ENCODE peak calls at places on chromosomes 16 and 17, in ten cellular contexts. M is choroid plexus epithelial cell; L is osteocyte; B is AG09309; V is RWPE1; O is CD4-positive, alpha-beta T cell; A is dorsolateral prefrontal cortex; N is HFFc6; E is GM13976; G is IMR-90. Y is an unnamed sample.

GRCh38 chr17:65173951-65174683 is 36.9 kb downstream of the RGS9 start:
- DNase-seq in M (no peak), L (no peak), B (no peak), V (no peak), O (no peak), A (no peak), N (no peak), E (no peak), G (no peak), Y (no peak)

GRCh38 chr17:6471531-6472465 is 27.5 kb downstream of the PIMREG start:
- DNase-seq in M (peak), L (no peak), B (peak), V (peak), O (no peak), A (peak), N (peak), E (no peak), G (peak), Y (peak)

GRCh38 chr16:70298988-70299938 is at the start of gene DDX19B:
- DNase-seq in M (peak), L (peak), B (no peak), V (peak), O (peak), A (peak), N (peak), E (peak), G (peak), Y (peak)

GRCh38 chr16:73323880-73324279 is 276.0 kb upstream of the ZFHX3 start:
- DNase-seq in M (no peak), L (no peak), B (no peak), V (no peak), O (no peak), A (peak), N (no peak), E (no peak), G (no peak), Y (no peak)

GRCh38 chr17:81690549-81690948 is 6.7 kb downstream of the HGS start:
- DNase-seq in M (no peak), L (no peak), B (no peak), V (no peak), O (no peak), A (no peak), N (no peak), E (no peak), G (no peak), Y (no peak)

GRCh38 chr16:65480276-65480675 is 358.4 kb upstream of the CDH11 start:
- DNase-seq in M (no peak), L (no peak), B (no peak), V (no peak), O (no peak), A (no peak), N (no peak), E (no peak), G (no peak), Y (no peak)

GRCh38 chr16:9465150-9465549 is 373.7 kb downstream of the HAPSTR1 start:
- DNase-seq in M (no peak), L (no peak), B (no peak), V (no peak), O (no peak), A (no peak), N (no peak), E (no peak), G (no peak), Y (no peak)

GRCh38 chr16:66950437-66950836 is 10.6 kb upstream of the CES3 start:
- DNase-seq in M (no peak), L (no peak), B (no peak), V (no peak), O (no peak), A (no peak), N (no peak), E (no peak), G (no peak), Y (no peak)

GRCh38 chr17:2289878-2290478 is 13.6 kb downstream of the SMG6 start:
- DNase-seq in M (peak), L (no peak), B (no peak), V (no peak), O (no peak), A (no peak), N (peak), E (peak), G (peak), Y (no peak)

GRCh38 chr17:52170963-52171572 is 12.6 kb upstream of the CA10 start:
- DNase-seq in M (peak), L (no peak), B (no peak), V (peak), O (no peak), A (peak), N (no peak), E (no peak), G (no peak), Y (no peak)

GRCh38 chr17:4480929-4481898 is 17.5 kb upstream of the SPNS2 start:
- DNase-seq in M (no peak), L (no peak), B (no peak), V (no peak), O (no peak), A (no peak), N (no peak), E (peak), G (no peak), Y (no peak)

GRCh38 chr17:65530985-65531507 is 30.4 kb downstream of the AXIN2 start:
- DNase-seq in M (peak), L (no peak), B (no peak), V (no peak), O (no peak), A (no peak), N (no peak), E (no peak), G (peak), Y (peak)

DNA sequence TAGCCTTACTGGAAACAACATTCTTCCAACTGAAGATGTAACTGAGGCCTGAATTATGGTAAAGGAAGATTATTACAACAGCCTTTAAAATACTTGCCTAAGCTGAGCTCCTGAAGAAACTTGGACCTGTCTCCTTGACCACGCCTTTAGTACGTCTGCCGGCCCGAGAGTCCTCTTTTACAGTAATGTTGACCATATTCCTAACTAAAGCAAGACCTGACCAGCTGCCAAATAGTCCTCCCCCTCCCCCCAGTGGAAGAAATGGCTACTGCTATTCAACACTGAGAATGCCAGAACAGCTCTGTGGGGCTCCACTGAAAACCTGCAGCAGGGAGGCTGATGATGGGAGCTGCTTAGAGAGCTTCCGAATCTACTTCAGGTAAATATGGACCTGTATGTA is 12.6 kb upstream of the FOXJ1 start:
- DNase-seq in M (peak), L (no peak), B (no peak), V (no peak), O (no peak), A (no peak), N (peak), E (no peak), G (peak), Y (peak)
- TF ChIP-seq CTCF in M (peak), L (no peak), B (peak), V (no peak), O (no peak), A (peak), N (peak), E (no peak), G (peak), Y (peak)

GRCh38 chr17:77208217-77208808 is 67.5 kb downstream of the SEC14L1 start:
- DNase-seq in M (peak), L (no peak), B (peak), V (no peak), O (no peak), A (peak), N (peak), E (no peak), G (peak), Y (peak)
- TF ChIP-seq CTCF in M (peak), L (peak), B (peak), V (no peak), O (no peak), A (peak), N (peak), E (no peak), G (peak), Y (peak)

GRCh38 chr17:36004604-36005003 is 3.3 kb upstream of the CCL15 start:
- DNase-seq in M (no peak), L (no peak), B (no peak), V (no peak), O (no peak), A (no peak), N (no peak), E (no peak), G (no peak), Y (no peak)

GRCh38 chr17:36014946-36015345 is 2.8 kb downstream of the CCL23 start:
- DNase-seq in M (no peak), L (no peak), B (no peak), V (no peak), O (no peak), A (no peak), N (no peak), E (no peak), G (no peak), Y (no peak)

DNA sequence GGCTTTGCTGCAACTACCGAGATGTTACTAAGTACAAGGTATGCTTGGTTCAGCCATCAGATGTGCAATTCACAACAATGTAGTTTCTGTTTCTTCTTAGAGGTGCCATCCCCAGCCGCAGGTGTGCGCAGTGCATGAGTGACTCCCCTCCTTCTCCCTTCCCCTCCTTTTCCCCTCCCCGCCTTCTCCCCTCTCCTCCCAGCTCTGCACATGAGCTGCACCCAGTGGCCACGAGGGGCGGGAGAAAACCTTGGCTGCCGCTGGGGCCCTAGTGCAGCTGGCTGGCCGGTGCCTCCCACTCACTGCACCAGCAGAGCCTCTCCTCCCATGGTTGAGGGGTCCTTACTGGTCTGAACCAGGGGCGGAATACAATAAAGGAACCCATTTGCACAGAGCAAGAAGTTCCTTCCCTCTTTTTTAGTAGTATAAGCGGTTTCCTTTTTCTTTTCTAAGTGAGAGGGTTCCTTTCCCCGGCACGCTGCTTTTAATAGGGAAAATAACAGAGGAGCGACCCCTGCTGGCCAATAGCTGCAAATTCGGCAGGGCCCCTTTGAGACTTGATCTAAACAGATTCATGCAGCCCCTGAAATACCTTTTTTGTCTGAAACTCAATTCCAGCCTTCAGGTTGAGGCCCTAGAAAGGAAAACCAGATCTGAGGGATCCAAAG is 7.8 kb upstream of the CCL15 start:
- DNase-seq in M (peak), L (no peak), B (no peak), V (no peak), O (no peak), A (no peak), N (no peak), E (no peak), G (peak), Y (peak)
- TF ChIP-seq CTCF in M (peak), L (peak), B (peak), V (no peak), O (no peak), A (no peak), N (peak), E (peak), G (peak), Y (peak)

GRCh38 chr17:58215685-58216084 is 3.4 kb downstream of the MKS1 start:
- DNase-seq in M (no peak), L (no peak), B (no peak), V (no peak), O (no peak), A (no peak), N (no peak), E (no peak), G (no peak), Y (no peak)

GRCh38 chr17:58205936-58206335 is 13.1 kb downstream of the MKS1 start:
- DNase-seq in M (no peak), L (peak), B (no peak), V (no peak), O (no peak), A (no peak), N (no peak), E (peak), G (no peak), Y (no peak)

GRCh38 chr17:58207451-58207850 is 11.6 kb downstream of the MKS1 start:
- DNase-seq in M (no peak), L (no peak), B (no peak), V (no peak), O (no peak), A (no peak), N (no peak), E (no peak), G (no peak), Y (no peak)

GRCh38 chr17:58208344-58208743 is 10.7 kb downstream of the MKS1 start:
- DNase-seq in M (no peak), L (no peak), B (no peak), V (no peak), O (no peak), A (no peak), N (no peak), E (no peak), G (no peak), Y (no peak)

DNA sequence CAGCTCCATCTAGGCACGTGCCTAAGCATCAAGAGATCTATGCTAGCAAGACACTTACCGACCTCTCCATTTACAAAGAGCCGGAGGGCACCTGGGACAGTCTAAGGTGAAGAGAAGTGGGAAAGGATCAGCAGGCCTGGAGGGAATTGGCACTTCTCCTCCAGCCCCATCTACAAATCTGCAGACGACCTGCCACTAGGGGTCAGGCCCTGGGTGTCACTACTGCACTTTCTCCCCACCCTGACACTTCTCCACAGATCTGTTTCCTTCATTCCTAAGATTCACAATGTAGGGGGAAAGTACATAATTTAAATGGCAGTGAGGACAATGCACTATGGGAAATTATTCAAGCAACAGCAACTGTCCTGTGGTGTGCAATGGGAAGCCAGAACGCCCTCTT is 8.1 kb downstream of the MKS1 start:
- DNase-seq in M (no peak), L (no peak), B (no peak), V (no peak), O (no peak), A (no peak), N (no peak), E (no peak), G (no peak), Y (no peak)
- TF ChIP-seq CTCF in M (no peak), L (no peak), B (no peak), V (no peak), O (no peak), A (no peak), N (peak), E (peak), G (no peak), Y (no peak)

GRCh38 chr16:4895366-4895765 is 41.6 kb downstream of the PPL start:
- DNase-seq in M (no peak), L (no peak), B (no peak), V (no peak), O (no peak), A (no peak), N (no peak), E (no peak), G (no peak), Y (no peak)
- TF ChIP-seq CTCF in M (no peak), L (no peak), B (no peak), V (no peak), O (no peak), A (no peak), N (no peak), E (no peak), G (no peak), Y (no peak)

GRCh38 chr16:72149676-72150464 is 22.1 kb downstream of the PMFBP1 start:
- DNase-seq in M (no peak), L (no peak), B (no peak), V (no peak), O (no peak), A (no peak), N (no peak), E (no peak), G (no peak), Y (no peak)
- TF ChIP-seq CTCF in M (no peak), L (no peak), B (no peak), V (no peak), O (no peak), A (no peak), N (no peak), E (no peak), G (no peak), Y (no peak)